ENCODE peak calls at places on chromosome 15, in nine cellular contexts. One of them, this sample, is unnamed.

GRCh38 chr15:101795455-101795854 is 7.9 kb upstream of the OR4F6 start:
- DNase-seq in NCI-H1930: no peak
- DNase-seq in PC-3: peak
- DNase-seq in naive thymus-derived CD8-positive, alpha-beta T cell: no peak
- DNase-seq in spleen: no peak
- DNase-seq in AG04449: peak
- DNase-seq in GM12891: no peak
- DNase-seq in ascending aorta: no peak
- DNase-seq in foreskin keratinocyte: peak
- DNase-seq in this sample: no peak

GRCh38 chr15:100596792-100597191 is 5.2 kb downstream of the LINS1 start:
- DNase-seq in NCI-H1930: no peak
- DNase-seq in PC-3: no peak
- DNase-seq in naive thymus-derived CD8-positive, alpha-beta T cell: peak
- DNase-seq in spleen: peak
- DNase-seq in AG04449: no peak
- DNase-seq in GM12891: no peak
- DNase-seq in ascending aorta: peak
- DNase-seq in foreskin keratinocyte: peak
- DNase-seq in this sample: peak

GRCh38 chr15:29021901-29022300 is 136.1 kb downstream of the APBA2 start:
- DNase-seq in NCI-H1930: no peak
- DNase-seq in PC-3: no peak
- DNase-seq in naive thymus-derived CD8-positive, alpha-beta T cell: no peak
- DNase-seq in spleen: no peak
- DNase-seq in AG04449: no peak
- DNase-seq in GM12891: no peak
- DNase-seq in ascending aorta: no peak
- DNase-seq in foreskin keratinocyte: no peak
- DNase-seq in this sample: peak

GRCh38 chr15:45799508-45799907 is 164.7 kb downstream of the SQOR start:
- DNase-seq in NCI-H1930: no peak
- DNase-seq in PC-3: no peak
- DNase-seq in naive thymus-derived CD8-positive, alpha-beta T cell: no peak
- DNase-seq in spleen: no peak
- DNase-seq in AG04449: no peak
- DNase-seq in GM12891: no peak
- DNase-seq in ascending aorta: no peak
- DNase-seq in foreskin keratinocyte: no peak
- DNase-seq in this sample: no peak

GRCh38 chr15:47802216-47802615 is 84.9 kb downstream of the SEMA6D start:
- DNase-seq in NCI-H1930: no peak
- DNase-seq in PC-3: no peak
- DNase-seq in naive thymus-derived CD8-positive, alpha-beta T cell: no peak
- DNase-seq in spleen: no peak
- DNase-seq in AG04449: no peak
- DNase-seq in GM12891: no peak
- DNase-seq in ascending aorta: no peak
- DNase-seq in foreskin keratinocyte: peak
- DNase-seq in this sample: no peak

GRCh38 chr15:61908241-61908640 is 152.0 kb downstream of the VPS13C start:
- DNase-seq in NCI-H1930: no peak
- DNase-seq in PC-3: no peak
- DNase-seq in naive thymus-derived CD8-positive, alpha-beta T cell: no peak
- DNase-seq in spleen: no peak
- DNase-seq in AG04449: no peak
- DNase-seq in GM12891: no peak
- DNase-seq in ascending aorta: no peak
- DNase-seq in foreskin keratinocyte: no peak
- DNase-seq in this sample: no peak

GRCh38 chr15:100255644-100256043 is 86.1 kb downstream of the ADAMTS17 start:
- DNase-seq in NCI-H1930: no peak
- DNase-seq in PC-3: no peak
- DNase-seq in naive thymus-derived CD8-positive, alpha-beta T cell: no peak
- DNase-seq in spleen: no peak
- DNase-seq in AG04449: no peak
- DNase-seq in GM12891: no peak
- DNase-seq in ascending aorta: peak
- DNase-seq in foreskin keratinocyte: no peak
- DNase-seq in this sample: no peak

GRCh38 chr15:91855684-91856553 is 2.4 kb downstream of the SLCO3A1 start:
- DNase-seq in NCI-H1930: peak
- DNase-seq in PC-3: peak
- DNase-seq in naive thymus-derived CD8-positive, alpha-beta T cell: no peak
- DNase-seq in spleen: no peak
- DNase-seq in AG04449: no peak
- DNase-seq in GM12891: no peak
- DNase-seq in ascending aorta: no peak
- DNase-seq in foreskin keratinocyte: peak
- DNase-seq in this sample: peak

GRCh38 chr15:89379423-89379735 is 44.8 kb upstream of the POLG start:
- DNase-seq in NCI-H1930: no peak
- DNase-seq in PC-3: no peak
- DNase-seq in naive thymus-derived CD8-positive, alpha-beta T cell: no peak
- DNase-seq in spleen: peak
- DNase-seq in AG04449: no peak
- DNase-seq in GM12891: no peak
- DNase-seq in ascending aorta: no peak
- DNase-seq in foreskin keratinocyte: no peak
- DNase-seq in this sample: no peak

GRCh38 chr15:51212909-51213308 is 118.2 kb upstream of the TNFAIP8L3 start:
- DNase-seq in NCI-H1930: no peak
- DNase-seq in PC-3: no peak
- DNase-seq in naive thymus-derived CD8-positive, alpha-beta T cell: no peak
- DNase-seq in spleen: no peak
- DNase-seq in AG04449: no peak
- DNase-seq in GM12891: no peak
- DNase-seq in ascending aorta: no peak
- DNase-seq in foreskin keratinocyte: no peak
- DNase-seq in this sample: no peak

GRCh38 chr15:88401972-88402656 is 65.1 kb downstream of the MRPL46 start:
- DNase-seq in NCI-H1930: no peak
- DNase-seq in PC-3: no peak
- DNase-seq in naive thymus-derived CD8-positive, alpha-beta T cell: peak
- DNase-seq in spleen: no peak
- DNase-seq in AG04449: no peak
- DNase-seq in GM12891: no peak
- DNase-seq in ascending aorta: no peak
- DNase-seq in foreskin keratinocyte: no peak
- DNase-seq in this sample: peak

GRCh38 chr15:72787521-72787920 is 4.0 kb upstream of the ADPGK start:
- DNase-seq in NCI-H1930: no peak
- DNase-seq in PC-3: no peak
- DNase-seq in naive thymus-derived CD8-positive, alpha-beta T cell: no peak
- DNase-seq in spleen: no peak
- DNase-seq in AG04449: no peak
- DNase-seq in GM12891: no peak
- DNase-seq in ascending aorta: no peak
- DNase-seq in foreskin keratinocyte: no peak
- DNase-seq in this sample: no peak

GRCh38 chr15:61809216-61809615 is 251.0 kb downstream of the VPS13C start:
- DNase-seq in NCI-H1930: no peak
- DNase-seq in PC-3: no peak
- DNase-seq in naive thymus-derived CD8-positive, alpha-beta T cell: no peak
- DNase-seq in spleen: no peak
- DNase-seq in AG04449: no peak
- DNase-seq in GM12891: no peak
- DNase-seq in ascending aorta: no peak
- DNase-seq in foreskin keratinocyte: no peak
- DNase-seq in this sample: no peak

GRCh38 chr15:47185222-47185800 is 532.0 kb upstream of the SEMA6D start:
- DNase-seq in NCI-H1930: no peak
- DNase-seq in PC-3: no peak
- DNase-seq in naive thymus-derived CD8-positive, alpha-beta T cell: no peak
- DNase-seq in spleen: no peak
- DNase-seq in AG04449: no peak
- DNase-seq in GM12891: no peak
- DNase-seq in ascending aorta: no peak
- DNase-seq in foreskin keratinocyte: no peak
- DNase-seq in this sample: no peak

GRCh38 chr15:65981837-65982696 is 112.8 kb downstream of the RAB11A start:
- DNase-seq in NCI-H1930: peak
- DNase-seq in PC-3: no peak
- DNase-seq in naive thymus-derived CD8-positive, alpha-beta T cell: peak
- DNase-seq in spleen: peak
- DNase-seq in AG04449: no peak
- DNase-seq in GM12891: peak
- DNase-seq in ascending aorta: no peak
- DNase-seq in foreskin keratinocyte: no peak
- DNase-seq in this sample: peak

GRCh38 chr15:78082743-78083110 is 5.2 kb upstream of the TBC1D2B start:
- DNase-seq in NCI-H1930: no peak
- DNase-seq in PC-3: no peak
- DNase-seq in naive thymus-derived CD8-positive, alpha-beta T cell: no peak
- DNase-seq in spleen: no peak
- DNase-seq in AG04449: no peak
- DNase-seq in GM12891: no peak
- DNase-seq in ascending aorta: no peak
- DNase-seq in foreskin keratinocyte: no peak
- DNase-seq in this sample: no peak

GRCh38 chr15:28002867-28003266 is 96.2 kb downstream of the OCA2 start:
- DNase-seq in NCI-H1930: no peak
- DNase-seq in PC-3: no peak
- DNase-seq in naive thymus-derived CD8-positive, alpha-beta T cell: no peak
- DNase-seq in spleen: no peak
- DNase-seq in AG04449: no peak
- DNase-seq in GM12891: no peak
- DNase-seq in ascending aorta: no peak
- DNase-seq in foreskin keratinocyte: no peak
- DNase-seq in this sample: no peak